ENCODE peak calls at places on chromosomes 3 and 15, in seven cellular contexts. T is endodermal cell, K is K562, A is cardiac muscle cell, S is right atrium auricular region, I is left lung, W is adipocyte. N is an unnamed sample.

GRCh38 chr3:159850481-159850880 is 138.2 kb upstream of the IL12A start:
- DNase-seq in T (no peak), K (no peak), A (no peak), S (no peak), I (no peak), W (no peak), N (no peak)

GRCh38 chr3:196948442-196949365 is 6.4 kb upstream of the NCBP2 start:
- DNase-seq in T (peak; percentile 85), K (peak; percentile 52), A (no peak), S (no peak), I (no peak), W (no peak), N (no peak)

GRCh38 chr3:55333041-55333440 is 154.1 kb downstream of the WNT5A start:
- DNase-seq in T (no peak), K (no peak), A (no peak), S (no peak), I (no peak), W (no peak), N (no peak)

GRCh38 chr15:28955160-28955502 is 69.4 kb downstream of the APBA2 start:
- DNase-seq in T (peak; percentile 10), K (no peak), A (no peak), S (no peak), I (no peak), W (no peak), N (peak; percentile 86)

GRCh38 chr15:50979041-50979440 is 70.6 kb downstream of the AP4E1 start:
- DNase-seq in T (no peak), K (no peak), A (no peak), S (no peak), I (no peak), W (no peak), N (no peak)

GRCh38 chr3:152128356-152128755 is 140.4 kb upstream of the MBNL1 start:
- DNase-seq in T (no peak), K (no peak), A (no peak), S (no peak), I (no peak), W (peak; percentile 83), N (no peak)

GRCh38 chr3:197212290-197212689 is 86.1 kb downstream of the DLG1 start:
- DNase-seq in T (no peak), K (no peak), A (no peak), S (no peak), I (no peak), W (no peak), N (no peak)

GRCh38 chr15:70379134-70379533 is 281.4 kb upstream of the TLE3 start:
- DNase-seq in T (peak; percentile 29), K (no peak), A (no peak), S (peak; percentile 16), I (no peak), W (no peak), N (no peak)

GRCh38 chr3:63450634-63451363 is 172.7 kb downstream of the SYNPR start:
- DNase-seq in T (no peak), K (no peak), A (no peak), S (no peak), I (no peak), W (no peak), N (no peak)

GRCh38 chr3:120622870-120623718 is 27.0 kb downstream of the NDUFB4 start:
- DNase-seq in T (peak; percentile 77), K (peak; percentile 27), A (no peak), S (no peak), I (no peak), W (peak; percentile 68), N (peak; percentile 53)

GRCh38 chr3:172161959-172162358 is 122.6 kb downstream of the FNDC3B start:
- DNase-seq in T (no peak), K (no peak), A (no peak), S (no peak), I (no peak), W (no peak), N (no peak)

GRCh38 chr15:64842986-64843561 is 1.4 kb downstream of the PLEKHO2 start:
- DNase-seq in T (peak; percentile 67), K (no peak), A (no peak), S (peak; percentile 86), I (peak; percentile 77), W (no peak), N (no peak)

GRCh38 chr15:97706059-97706458 is 254.4 kb upstream of the ARRDC4 start:
- DNase-seq in T (no peak), K (no peak), A (no peak), S (no peak), I (no peak), W (no peak), N (no peak)

GRCh38 chr3:102346897-102347296 is 87.9 kb upstream of the ZPLD1 start:
- DNase-seq in T (no peak), K (no peak), A (no peak), S (no peak), I (no peak), W (no peak), N (no peak)

GRCh38 chr3:119604878-119605277 is 7.2 kb downstream of the PLA1A start:
- DNase-seq in T (no peak), K (no peak), A (no peak), S (no peak), I (no peak), W (peak; percentile 22), N (no peak)

GRCh38 chr15:84894743-84895425 is 10.4 kb downstream of the SLC28A1 start:
- DNase-seq in T (peak; percentile 64), K (no peak), A (no peak), S (no peak), I (no peak), W (no peak), N (no peak)

GRCh38 chr15:77542491-77543001 is 90.2 kb downstream of the LINGO1 start:
- DNase-seq in T (no peak), K (no peak), A (no peak), S (no peak), I (peak; percentile 31), W (peak; percentile 43), N (no peak)

GRCh38 chr15:34953851-34954250 is 15.7 kb downstream of the AQR start:
- DNase-seq in T (no peak), K (no peak), A (no peak), S (no peak), I (no peak), W (no peak), N (peak; percentile 71)

GRCh38 chr3:16177962-16178627 is 3.6 kb downstream of the GALNT15 start:
- DNase-seq in T (peak; percentile 96), K (peak; percentile 90), A (peak; percentile 86), S (peak; percentile 84), I (peak; percentile 79), W (peak; percentile 89), N (peak; percentile 64)

GRCh38 chr15:32889189-32889588 is 171.4 kb downstream of the GREM1 start:
- DNase-seq in T (no peak), K (no peak), A (no peak), S (no peak), I (no peak), W (no peak), N (no peak)

GRCh38 chr3:52820741-52821140 is 9.7 kb downstream of the ITIH4 start:
- DNase-seq in T (peak; percentile 88), K (peak; percentile 62), A (peak; percentile 48), S (no peak), I (no peak), W (peak; percentile 40), N (no peak)

GRCh38 chr3:128922804-128923459 is 43.5 kb downstream of the ACAD9 start:
- DNase-seq in T (no peak), K (no peak), A (no peak), S (no peak), I (no peak), W (no peak), N (no peak)

GRCh38 chr3:53844262-53845102 is 1.7 kb downstream of the CHDH start:
- DNase-seq in T (peak; percentile 56), K (no peak), A (no peak), S (no peak), I (no peak), W (no peak), N (no peak)

GRCh38 chr15:52012210-52012609 is 6.8 kb upstream of the MAPK6 start:
- DNase-seq in T (no peak), K (no peak), A (no peak), S (no peak), I (no peak), W (no peak), N (no peak)

GRCh38 chr3:12660196-12660595 is 3.7 kb downstream of the RAF1 start:
- DNase-seq in T (no peak), K (no peak), A (no peak), S (no peak), I (no peak), W (no peak), N (no peak)

GRCh38 chr15:99590913-99591646 is 25.3 kb downstream of the MEF2A start:
- DNase-seq in T (no peak), K (no peak), A (no peak), S (no peak), I (no peak), W (no peak), N (no peak)
- H3K9me3 ChIP-seq in T (peaks cover 13% of the 10 kb centered on the region), K (no peaks in the 10 kb centered on the region), A (no peaks in the 10 kb centered on the region), S (no peaks in the 10 kb centered on the region), I (no peaks in the 10 kb centered on the region), W (peaks cover 4% of the 10 kb centered on the region), N (no peaks in the 10 kb centered on the region)

GRCh38 chr15:25186906-25187645 is 232.3 kb downstream of the SNRPN start:
- DNase-seq in T (no peak), K (no peak), A (no peak), S (no peak), I (no peak), W (no peak), N (no peak)

GRCh38 chr15:25188051-25188450 is 233.3 kb downstream of the SNRPN start:
- DNase-seq in T (no peak), K (no peak), A (no peak), S (no peak), I (no peak), W (no peak), N (no peak)

GRCh38 chr15:25189551-25189950 is 234.8 kb downstream of the SNRPN start:
- DNase-seq in T (no peak), K (no peak), A (no peak), S (no peak), I (no peak), W (no peak), N (no peak)

GRCh38 chr15:25188551-25189101 is 233.8 kb downstream of the SNRPN start:
- DNase-seq in T (no peak), K (no peak), A (no peak), S (no peak), I (no peak), W (no peak), N (no peak)

GRCh38 chr15:25192651-25193050 is 237.9 kb downstream of the SNRPN start:
- DNase-seq in T (no peak), K (no peak), A (no peak), S (no peak), I (no peak), W (no peak), N (no peak)
- H3K9me3 ChIP-seq in T (no peaks in the 10 kb centered on the region), K (no peaks in the 10 kb centered on the region), A (no peaks in the 10 kb centered on the region), S (no peaks in the 10 kb centered on the region), I (no peaks in the 10 kb centered on the region), W (no peaks in the 10 kb centered on the region), N (no peaks in the 10 kb centered on the region)

DNA sequence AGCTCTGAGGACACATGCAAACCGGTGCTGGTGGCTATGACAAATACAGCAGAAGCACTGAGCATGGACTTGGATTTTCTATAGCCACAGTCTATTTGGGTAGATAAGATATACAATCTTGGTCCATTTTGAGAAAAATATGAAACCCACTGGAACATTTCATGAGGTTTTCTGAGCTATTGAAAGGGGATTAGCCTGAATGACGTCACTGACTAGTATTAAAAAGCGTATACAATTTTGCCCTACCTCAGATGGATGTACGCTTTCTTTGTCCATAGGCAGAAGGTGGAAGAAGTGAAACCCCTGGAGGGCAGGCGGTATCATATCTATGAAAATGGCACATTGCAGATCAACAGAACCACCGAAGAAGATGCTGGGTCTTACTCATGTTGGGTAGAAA is 166.4 kb downstream of the CHL1 start:
- DNase-seq in T (no peak), K (no peak), A (no peak), S (no peak), I (no peak), W (no peak), N (no peak)
- H3K9me3 ChIP-seq in T (peaks cover 70% of the 10 kb centered on the region), K (peaks cover 3% of the 10 kb centered on the region), A (no peaks in the 10 kb centered on the region), S (no peaks in the 10 kb centered on the region), I (no peaks in the 10 kb centered on the region), W (no peaks in the 10 kb centered on the region), N (no peaks in the 10 kb centered on the region)

GRCh38 chr3:156873906-156874305 is 47.8 kb downstream of the LEKR1 start:
- DNase-seq in T (no peak), K (no peak), A (no peak), S (no peak), I (no peak), W (no peak), N (no peak)
- H3K9me3 ChIP-seq in T (peaks cover 55% of the 10 kb centered on the region), K (peaks cover 1% of the 10 kb centered on the region), A (no peaks in the 10 kb centered on the region), S (no peaks in the 10 kb centered on the region), I (no peaks in the 10 kb centered on the region), W (peaks cover 41% of the 10 kb centered on the region), N (no peaks in the 10 kb centered on the region)

N was measured in MM.1S.